ENCODE peak calls at places on chromosomes 3 and 15, in ten cellular contexts. T is mucosa of gallbladder; V is KBM-7; M is NCI-H1417; W is thoracic aorta; H is activated naive CD4-positive, alpha-beta T cell treated with Interleukin-2 at 50 U/mL for 16 hours; C is AG04450; Z is SJSA1; P is neural crest cell; G is NCI-H748 treated with DMSO at 0.1 percent for 48 hours. E is an unnamed sample.

GRCh38 chr3:13584901-13585300 is 36.0 kb downstream of the FBLN2 start:
- DNase-seq in W (no peak), T (no peak), V (no peak), M (no peak), P (no peak), C (no peak), G (no peak), H (no peak), Z (no peak), E (no peak)

GRCh38 chr15:66603301-66604179 is 37.7 kb upstream of the LCTL start:
- DNase-seq in G (peak; percentile 13), C (peak; percentile 39), T (peak; percentile 55), M (peak; percentile 9), W (peak; percentile 10), Z (peak; percentile 51), H (peak; percentile 55), P (peak; percentile 77), V (peak; percentile 88), E (no peak)

GRCh38 chr3:159821148-159821547 is 167.5 kb upstream of the IL12A start:
- DNase-seq in V (peak; percentile 88), W (no peak), H (no peak), M (peak; percentile 46), Z (no peak), T (no peak), G (no peak), P (no peak), C (no peak), E (no peak)

GRCh38 chr3:42179110-42179725 is 86.8 kb downstream of the CCK start:
- DNase-seq in V (no peak), C (peak; percentile 70), W (peak; percentile 8), T (peak; percentile 66), H (no peak), Z (peak; percentile 70), P (no peak), M (peak; percentile 52), G (no peak), E (no peak)

GRCh38 chr3:117047951-117048705 is 338.5 kb downstream of the TUSC7 start:
- DNase-seq in G (no peak), V (no peak), W (no peak), C (no peak), M (no peak), P (no peak), H (no peak), Z (no peak), T (no peak), E (no peak)

GRCh38 chr3:143808999-143809700 is 39.1 kb downstream of the SLC9A9 start:
- DNase-seq in G (no peak), M (no peak), C (peak; percentile 32), P (no peak), Z (no peak), W (no peak), H (no peak), V (no peak), T (peak; percentile 20), E (no peak)

GRCh38 chr15:28012231-28012630 is 86.9 kb downstream of the OCA2 start:
- DNase-seq in M (no peak), Z (no peak), W (no peak), P (no peak), T (no peak), V (no peak), C (no peak), G (no peak), H (no peak), E (no peak)

GRCh38 chr3:149559989-149560388 is 85.5 kb downstream of the TM4SF4 start:
- DNase-seq in V (no peak), W (no peak), P (no peak), H (no peak), C (no peak), Z (no peak), T (no peak), G (no peak), M (no peak), E (no peak)

GRCh38 chr3:72065872-72066641 is 281.1 kb upstream of the PROK2 start:
- DNase-seq in V (no peak), G (no peak), C (no peak), M (no peak), Z (peak; percentile 32), P (no peak), H (no peak), T (no peak), W (no peak), E (no peak)

GRCh38 chr3:150790621-150791020 is 27.7 kb upstream of the SIAH2 start:
- DNase-seq in Z (no peak), G (no peak), H (no peak), T (no peak), M (no peak), P (no peak), W (no peak), C (no peak), V (no peak), E (no peak)

GRCh38 chr3:186990878-186991308 is 60.6 kb downstream of the ST6GAL1 start:
- DNase-seq in M (no peak), Z (no peak), T (no peak), C (no peak), V (no peak), P (no peak), G (no peak), H (no peak), W (no peak), E (no peak)

GRCh38 chr3:78645628-78646310 is 1122.0 kb downstream of the ROBO1 start:
- DNase-seq in W (no peak), T (no peak), C (peak; percentile 55), Z (peak; percentile 51), G (peak; percentile 62), H (no peak), P (peak; percentile 19), M (peak; percentile 62), V (peak; percentile 70), E (no peak)

GRCh38 chr3:173745952-173746682 is 348.6 kb downstream of the NLGN1 start:
- DNase-seq in Z (peak; percentile 25), M (no peak), T (no peak), W (no peak), C (no peak), G (no peak), P (no peak), H (no peak), V (no peak), E (no peak)

GRCh38 chr3:145417678-145418077 is 743.3 kb downstream of the PLOD2 start:
- DNase-seq in V (no peak), C (no peak), H (no peak), M (no peak), W (no peak), P (no peak), T (no peak), Z (no peak), G (no peak), E (no peak)

GRCh38 chr3:29759443-29760033 is 478.7 kb downstream of the RBMS3 start:
- DNase-seq in C (no peak), Z (peak; percentile 22), T (no peak), M (peak; percentile 46), W (no peak), G (peak; percentile 61), V (no peak), P (no peak), H (no peak), E (no peak)

GRCh38 chr3:288383-288782 is 91.8 kb downstream of the CHL1 start:
- DNase-seq in P (no peak), W (no peak), V (no peak), T (no peak), H (no peak), C (no peak), Z (no peak), G (no peak), M (no peak), E (no peak)

GRCh38 chr15:101128191-101128590 is 123.7 kb downstream of the CHSY1 start:
- DNase-seq in V (no peak), M (no peak), G (no peak), W (no peak), Z (peak; percentile 80), C (peak; percentile 94), T (no peak), P (no peak), H (no peak), E (no peak)

GRCh38 chr15:69798481-69799315 is 299.0 kb downstream of the TLE3 start:
- DNase-seq in C (no peak), H (no peak), M (no peak), G (no peak), V (no peak), Z (peak; percentile 34), T (no peak), W (no peak), P (no peak), E (peak; percentile 59)

GRCh38 chr15:34240537-34240936 is 15.7 kb downstream of the EMC4 start:
- DNase-seq in G (no peak), V (no peak), P (no peak), T (no peak), W (no peak), M (no peak), H (no peak), Z (no peak), C (no peak), E (no peak)

GRCh38 chr3:150610785-150611184 is 7.7 kb downstream of the SELENOT start:
- DNase-seq in Z (no peak), T (no peak), H (no peak), W (no peak), P (no peak), M (no peak), V (no peak), G (no peak), C (no peak), E (no peak)

GRCh38 chr3:53174346-53175250 is 13.6 kb downstream of the PRKCD start:
- DNase-seq in Z (no peak), C (no peak), P (no peak), M (no peak), G (no peak), W (no peak), T (no peak), V (no peak), H (no peak), E (no peak)

GRCh38 chr3:115402651-115403050 is 220.7 kb upstream of the GAP43 start:
- DNase-seq in C (no peak), P (no peak), Z (no peak), V (no peak), M (no peak), H (no peak), W (no peak), G (no peak), T (no peak), E (no peak)

GRCh38 chr3:47003461-47004368 is 24.2 kb downstream of the NBEAL2 start:
- DNase-seq in T (no peak), W (no peak), P (no peak), C (no peak), H (no peak), Z (no peak), V (no peak), M (no peak), G (no peak), E (no peak)

GRCh38 chr15:70474367-70474681 is 289.0 kb downstream of the UACA start:
- DNase-seq in W (no peak), T (no peak), G (no peak), H (no peak), Z (no peak), M (no peak), V (peak; percentile 96), C (no peak), P (no peak), E (no peak)

GRCh38 chr15:23477920-23478319 is 30.9 kb upstream of the GOLGA6L2 start:
- DNase-seq in W (no peak), Z (no peak), P (no peak), C (no peak), H (no peak), M (no peak), V (no peak), G (no peak), T (no peak), E (no peak)

GRCh38 chr3:9397911-9398714 is 698 bp downstream of the SETD5 start:
- DNase-seq in M (peak; percentile 24), W (peak; percentile 13), P (no peak), V (no peak), G (no peak), C (no peak), Z (peak; percentile 60), H (peak; percentile 40), T (peak; percentile 32), E (peak; percentile 80)

GRCh38 chr3:149448331-149448831 is 26.1 kb upstream of the TM4SF4 start:
- DNase-seq in M (no peak), Z (no peak), P (no peak), G (no peak), V (peak; percentile 45), H (no peak), T (no peak), C (no peak), W (no peak), E (no peak)

GRCh38 chr15:74320358-74321247 is 46.8 kb downstream of the CYP11A1 start:
- DNase-seq in V (peak; percentile 71), W (no peak), M (peak; percentile 59), Z (peak; percentile 54), C (no peak), H (peak; percentile 14), T (peak; percentile 21), P (peak; percentile 87), G (peak; percentile 1), E (no peak)